ENCODE peak calls at places on chromosomes 6 and 20, in five cellular contexts. O is heart left ventricle, W is adipocyte, U is AG04450, X is GM13976. C is an unnamed sample.

GRCh38 chr6:161228911-161229591 is 44.8 kb downstream of the AGPAT4 start:
- DNase-seq in O (no peak), W (peak), U (peak), X (no peak), C (peak)

GRCh38 chr6:37171141-37171969 is 1.4 kb downstream of the PIM1 start:
- DNase-seq in O (peak), W (peak), U (no peak), X (peak), C (peak)

GRCh38 chr6:30013296-30013922 is 47.7 kb upstream of the POLR1H start:
- DNase-seq in O (no peak), W (peak), U (no peak), X (peak), C (no peak)

GRCh38 chr20:59047938-59048680 is 5.5 kb upstream of the PRELID3B start:
- DNase-seq in O (no peak), W (peak), U (no peak), X (no peak), C (no peak)

GRCh38 chr6:20575691-20576451 is 41.6 kb downstream of the CDKAL1 start:
- DNase-seq in O (no peak), W (no peak), U (no peak), X (no peak), C (no peak)

GRCh38 chr6:159422041-159422984 is 253.1 kb downstream of the FNDC1 start:
- DNase-seq in O (no peak), W (no peak), U (no peak), X (no peak), C (no peak)

GRCh38 chr6:4157506-4157905 is 22.1 kb upstream of the ECI2 start:
- DNase-seq in O (no peak), W (no peak), U (no peak), X (no peak), C (no peak)

GRCh38 chr6:157990321-157991066 is 8.8 kb downstream of the SYNJ2 start:
- DNase-seq in O (no peak), W (no peak), U (no peak), X (peak), C (no peak)

GRCh38 chr20:44204156-44204831 is 6.3 kb downstream of the OSER1 start:
- DNase-seq in O (no peak), W (peak), U (peak), X (no peak), C (no peak)

GRCh38 chr6:138545621-138545980 is 46.3 kb upstream of the NHSL1 start:
- DNase-seq in O (peak), W (no peak), U (no peak), X (no peak), C (peak)

GRCh38 chr6:157215702-157216101 is 107.6 kb downstream of the TMEM242 start:
- DNase-seq in O (no peak), W (no peak), U (no peak), X (no peak), C (no peak)

GRCh38 chr20:60461993-60462392 is 503.8 kb downstream of the CDH26 start:
- DNase-seq in O (no peak), W (no peak), U (no peak), X (no peak), C (no peak)